ENCODE peak calls at places on chromosomes 11 and 22, in ten cellular contexts. K, P, L, E, R, N, J, O, T and G are unnamed samples.

GRCh38 chr11:47106839-47107520 is 69.7 kb downstream of the ARFGAP2 start:
- DNase-seq in K (no peak), P (no peak), L (no peak), E (no peak), R (no peak), N (no peak), J (no peak), O (no peak), T (peak; percentile 56), G (no peak)

GRCh38 chr11:35671396-35672127 is 9.0 kb downstream of the TRIM44 start:
- DNase-seq in K (no peak), P (no peak), L (no peak), E (no peak), R (no peak), N (no peak), J (no peak), O (no peak), T (no peak), G (no peak)

GRCh38 chr11:61627831-61628753 is 47.2 kb upstream of the SYT7 start:
- DNase-seq in K (peak; percentile 77), P (peak; percentile 14), L (peak; percentile 80), E (peak; percentile 79), R (no peak), N (no peak), J (peak; percentile 71), O (peak; percentile 73), T (peak; percentile 63), G (peak; percentile 74)

GRCh38 chr11:25838918-25839611 is 492.9 kb upstream of the ANO3 start:
- DNase-seq in K (no peak), P (no peak), L (no peak), E (no peak), R (no peak), N (no peak), J (peak; percentile 2), O (no peak), T (no peak), G (no peak)

GRCh38 chr11:7622731-7623130 is 50.6 kb downstream of the CYB5R2 start:
- DNase-seq in K (no peak), P (no peak), L (no peak), E (no peak), R (no peak), N (no peak), J (no peak), O (no peak), T (no peak), G (no peak)

GRCh38 chr11:116310215-116310614 is 462.6 kb downstream of the BUD13 start:
- DNase-seq in K (no peak), P (no peak), L (no peak), E (peak; percentile 20), R (no peak), N (no peak), J (no peak), O (peak; percentile 2), T (no peak), G (no peak)

GRCh38 chr11:2198621-2199365 is 27.2 kb upstream of the TH start:
- DNase-seq in K (no peak), P (no peak), L (no peak), E (no peak), R (no peak), N (no peak), J (no peak), O (no peak), T (no peak), G (no peak)

GRCh38 chr11:587978-588380 is 11.7 kb downstream of the PHRF1 start:
- DNase-seq in K (no peak), P (no peak), L (peak; percentile 93), E (peak; percentile 66), R (peak; percentile 92), N (peak; percentile 52), J (no peak), O (peak; percentile 58), T (no peak), G (no peak)

GRCh38 chr11:102495161-102496042 is 35.1 kb downstream of the MMP7 start:
- DNase-seq in K (peak; percentile 52), P (peak; percentile 82), L (peak; percentile 57), E (peak; percentile 92), R (peak; percentile 32), N (no peak), J (peak; percentile 66), O (peak; percentile 88), T (no peak), G (peak; percentile 19)

GRCh38 chr22:43901976-43902643 is 10.3 kb upstream of the PNPLA5 start:
- DNase-seq in K (no peak), P (no peak), L (no peak), E (peak; percentile 80), R (no peak), N (no peak), J (peak; percentile 39), O (peak; percentile 97), T (no peak), G (no peak)

GRCh38 chr22:33803371-33803770 is 116.9 kb downstream of the LARGE1 start:
- DNase-seq in K (no peak), P (no peak), L (no peak), E (peak; percentile 85), R (no peak), N (no peak), J (no peak), O (peak; percentile 98), T (no peak), G (no peak)

GRCh38 chr11:12454782-12455181 is 77.4 kb downstream of the PARVA start:
- DNase-seq in K (no peak), P (no peak), L (no peak), E (no peak), R (no peak), N (no peak), J (no peak), O (peak; percentile 58), T (no peak), G (no peak)

GRCh38 chr11:33444835-33445594 is 187.8 kb downstream of the HIPK3 start:
- DNase-seq in K (no peak), P (no peak), L (no peak), E (peak; percentile 45), R (no peak), N (no peak), J (no peak), O (peak; percentile 10), T (no peak), G (no peak)

GRCh38 chr11:80595011-80595410 is 1154.2 kb upstream of the TENM4 start:
- DNase-seq in K (no peak), P (no peak), L (peak; percentile 46), E (peak; percentile 75), R (no peak), N (no peak), J (peak; percentile 31), O (peak; percentile 68), T (no peak), G (no peak)

GRCh38 chr11:131914299-131914902 is 544.0 kb downstream of the NTM start:
- DNase-seq in K (no peak), P (no peak), L (no peak), E (peak; percentile 47), R (no peak), N (no peak), J (no peak), O (peak; percentile 44), T (no peak), G (no peak)
- TF ChIP-seq CTCF in K (no peak), P (no peak), L (peak; percentile 11), E (peak; percentile 45), R (no peak), N (no peak), J (no peak), O (peak; percentile 56), T (peak; percentile 41), G (no peak)

DNA sequence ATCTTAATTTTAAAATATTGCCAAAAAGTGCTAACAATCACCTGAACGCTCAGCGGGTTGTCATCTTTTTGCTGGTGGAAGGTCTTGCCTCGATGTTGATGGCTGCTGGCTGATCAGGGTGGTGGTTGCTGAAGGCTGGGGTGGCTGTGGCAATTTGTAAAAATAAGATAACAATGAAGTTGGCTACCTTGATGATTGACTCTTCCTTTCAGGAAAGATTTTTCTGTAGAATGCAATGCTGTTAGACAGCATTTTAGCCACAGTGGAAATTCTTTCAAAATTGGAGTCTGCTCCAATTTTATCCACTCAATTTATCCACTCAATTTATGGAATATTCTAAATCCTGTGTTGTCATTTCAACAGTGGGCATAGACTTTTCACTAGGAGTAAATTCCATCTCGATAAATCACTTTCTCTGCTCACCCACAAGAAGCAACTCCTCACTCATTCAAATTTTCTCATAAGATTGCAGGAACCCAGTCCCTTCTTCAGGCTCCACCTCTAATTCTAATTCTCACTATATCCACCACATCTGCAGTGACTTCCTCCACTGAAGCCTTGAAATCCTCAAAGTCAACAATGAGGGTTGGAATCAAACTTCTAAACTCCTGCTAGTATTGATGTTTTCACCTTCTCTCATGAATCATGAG is 78.8 kb downstream of the LINC01488 start:
- DNase-seq in K (no peak), P (no peak), L (no peak), E (no peak), R (no peak), N (no peak), J (no peak), O (no peak), T (no peak), G (no peak)
- TF ChIP-seq CTCF in K (no peak), P (no peak), L (no peak), E (no peak), R (no peak), N (no peak), J (no peak), O (no peak), T (no peak), G (no peak)

DNA sequence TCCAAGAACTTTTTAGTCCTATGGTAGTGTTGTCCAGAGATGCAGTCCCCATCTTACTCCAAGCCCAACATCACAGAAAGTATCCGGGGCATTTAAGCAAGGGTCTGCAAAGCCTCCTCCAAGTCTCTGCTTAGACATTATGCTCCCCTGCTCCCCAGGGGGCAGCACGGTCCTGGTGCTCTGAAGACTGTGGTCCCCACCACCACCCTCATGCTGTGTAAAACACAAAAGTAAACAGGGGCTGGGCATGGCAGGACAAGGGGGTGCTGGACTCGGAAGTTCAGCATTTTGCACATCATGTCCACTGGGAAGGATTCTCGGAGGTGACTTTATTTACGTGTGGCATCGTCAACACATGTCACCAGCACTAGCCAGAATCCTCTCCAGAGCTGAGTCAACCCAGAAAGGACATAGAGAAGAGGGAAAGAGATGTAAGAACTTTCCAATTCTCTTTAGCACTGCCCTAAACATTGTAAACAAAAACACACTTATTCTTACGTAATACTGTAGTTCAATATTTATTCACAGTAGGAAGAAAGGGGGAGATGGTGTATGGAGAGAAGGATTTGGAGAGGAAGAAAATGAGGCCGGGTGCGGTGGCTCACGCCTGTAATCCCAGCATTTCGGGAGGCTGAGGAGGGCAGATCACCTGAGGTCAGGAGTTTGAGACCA is 37.7 kb downstream of the TCIRG1 start:
- DNase-seq in K (no peak), P (peak; percentile 15), L (no peak), E (no peak), R (no peak), N (no peak), J (no peak), O (no peak), T (no peak), G (no peak)
- TF ChIP-seq CTCF in K (no peak), P (no peak), L (peak; percentile 42), E (no peak), R (no peak), N (no peak), J (no peak), O (peak; percentile 32), T (no peak), G (peak; percentile 33)

DNA sequence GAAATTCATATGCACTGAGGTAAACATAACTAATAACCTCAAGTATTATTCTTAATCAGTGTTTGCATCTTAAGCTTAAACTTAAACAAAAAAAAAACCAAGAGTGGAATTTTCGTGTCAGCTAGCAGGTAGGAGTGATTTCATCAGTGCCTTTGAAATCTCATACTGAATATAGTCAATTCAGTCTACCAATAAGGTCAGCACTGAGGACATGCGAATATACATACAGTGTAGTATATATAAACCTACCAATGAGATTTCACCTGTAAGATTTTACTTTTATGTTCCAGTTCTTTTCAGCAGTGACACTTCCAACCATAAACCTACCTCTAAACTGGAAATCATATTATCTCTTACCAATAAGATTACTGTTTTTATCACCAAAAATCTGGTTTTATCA is 27.0 kb downstream of the SAAL1 start:
- DNase-seq in K (no peak), P (no peak), L (no peak), E (no peak), R (no peak), N (no peak), J (no peak), O (no peak), T (no peak), G (no peak)
- TF ChIP-seq CTCF in K (no peak), P (no peak), L (no peak), E (no peak), R (no peak), N (no peak), J (no peak), O (no peak), T (no peak), G (no peak)